ENCODE peak calls at places on chromosomes 3 and 15, in four cellular contexts. Z is fibroblast of lung, V is K562, U is mammary epithelial cell. E is an unnamed sample.

GRCh38 chr3:136070334-136070733 is 104.8 kb downstream of the PPP2R3A start:
- DNase-seq in Z (peak; percentile 90), V (no peak), U (peak; percentile 80), E (no peak)

GRCh38 chr15:83713242-83713641 is 59.3 kb downstream of the ADAMTSL3 start:
- DNase-seq in Z (no peak), V (no peak), U (no peak), E (no peak)

GRCh38 chr15:45083223-45083622 is 30.7 kb downstream of the DUOX2 start:
- DNase-seq in Z (no peak), V (no peak), U (peak; percentile 26), E (no peak)

GRCh38 chr15:43095243-43095642 is 10.6 kb downstream of the UBR1 start:
- DNase-seq in Z (peak; percentile 87), V (no peak), U (no peak), E (peak; percentile 65)

GRCh38 chr3:151434151-151434890 is 26.5 kb downstream of the IGSF10 start:
- DNase-seq in Z (peak; percentile 93), V (no peak), U (peak; percentile 70), E (peak; percentile 92)

GRCh38 chr3:83092521-83093221 is 1331.2 kb upstream of the GBE1 start:
- DNase-seq in Z (no peak), V (no peak), U (no peak), E (no peak)

GRCh38 chr15:78680416-78681068 is 39.5 kb upstream of the CHRNB4 start:
- DNase-seq in Z (no peak), V (no peak), U (no peak), E (no peak)

GRCh38 chr3:148229107-148229506 is 468.6 kb upstream of the AGTR1 start:
- DNase-seq in Z (no peak), V (no peak), U (no peak), E (no peak)

GRCh38 chr15:68578960-68579935 is at the start of gene CORO2B:
- DNase-seq in Z (peak; percentile 63), V (peak; percentile 21), U (peak; percentile 19), E (peak; percentile 93)

GRCh38 chr3:178901204-178901603 is 170.4 kb downstream of the ZMAT3 start:
- DNase-seq in Z (no peak), V (no peak), U (no peak), E (peak; percentile 64)

GRCh38 chr3:41053220-41053619 is 146.1 kb upstream of the CTNNB1 start:
- DNase-seq in Z (no peak), V (no peak), U (peak; percentile 40), E (no peak)

GRCh38 chr3:127425505-127426443 is 137.9 kb upstream of the PRR20G start:
- DNase-seq in Z (no peak), V (no peak), U (no peak), E (no peak)

GRCh38 chr15:44536298-44536961 is 517 bp upstream of the EIF3J start:
- DNase-seq in Z (peak; percentile 78), V (peak; percentile 84), U (peak; percentile 87), E (peak; percentile 97)

GRCh38 chr3:131630117-131630516 is 127.3 kb upstream of the MRPL3 start:
- DNase-seq in Z (no peak), V (no peak), U (peak; percentile 57), E (no peak)

GRCh38 chr3:137970914-137971831 is 38.8 kb upstream of the CLDN18 start:
- DNase-seq in Z (peak; percentile 40), V (peak; percentile 42), U (peak; percentile 50), E (peak; percentile 81)

GRCh38 chr15:51842852-51843737 is 13.6 kb downstream of the TMOD3 start:
- DNase-seq in Z (peak; percentile 82), V (no peak), U (peak; percentile 94), E (no peak)

GRCh38 chr3:71251156-71251775 is 332.3 kb downstream of the FOXP1 start:
- DNase-seq in Z (peak; percentile 95), V (no peak), U (no peak), E (peak; percentile 80)

GRCh38 chr15:67241132-67241855 is 13.2 kb downstream of the AAGAB start:
- DNase-seq in Z (no peak), V (no peak), U (peak; percentile 14), E (no peak)
- H3K4me2 ChIP-seq in Z (no peak overlapping the region), V (no peak overlapping the region), U (no peak overlapping the region), E (no peak overlapping the region)

GRCh38 chr3:196970547-196971093 is 2.0 kb upstream of the PIGZ start:
- DNase-seq in Z (no peak), V (no peak), U (no peak), E (no peak)

GRCh38 chr3:196968233-196969000 is at the start of gene PIGZ:
- DNase-seq in Z (peak; percentile 27), V (peak; percentile 84), U (peak; percentile 30), E (peak; percentile 95)

GRCh38 chr3:196969001-196969659 is 497 bp upstream of the PIGZ start:
- DNase-seq in Z (peak; percentile 6), V (peak; percentile 70), U (peak; percentile 34), E (peak; percentile 90)

GRCh38 chr3:196971094-196971698 is 2.6 kb upstream of the PIGZ start:
- DNase-seq in Z (no peak), V (peak; percentile 39), U (peak; percentile 23), E (peak; percentile 43)

DNA sequence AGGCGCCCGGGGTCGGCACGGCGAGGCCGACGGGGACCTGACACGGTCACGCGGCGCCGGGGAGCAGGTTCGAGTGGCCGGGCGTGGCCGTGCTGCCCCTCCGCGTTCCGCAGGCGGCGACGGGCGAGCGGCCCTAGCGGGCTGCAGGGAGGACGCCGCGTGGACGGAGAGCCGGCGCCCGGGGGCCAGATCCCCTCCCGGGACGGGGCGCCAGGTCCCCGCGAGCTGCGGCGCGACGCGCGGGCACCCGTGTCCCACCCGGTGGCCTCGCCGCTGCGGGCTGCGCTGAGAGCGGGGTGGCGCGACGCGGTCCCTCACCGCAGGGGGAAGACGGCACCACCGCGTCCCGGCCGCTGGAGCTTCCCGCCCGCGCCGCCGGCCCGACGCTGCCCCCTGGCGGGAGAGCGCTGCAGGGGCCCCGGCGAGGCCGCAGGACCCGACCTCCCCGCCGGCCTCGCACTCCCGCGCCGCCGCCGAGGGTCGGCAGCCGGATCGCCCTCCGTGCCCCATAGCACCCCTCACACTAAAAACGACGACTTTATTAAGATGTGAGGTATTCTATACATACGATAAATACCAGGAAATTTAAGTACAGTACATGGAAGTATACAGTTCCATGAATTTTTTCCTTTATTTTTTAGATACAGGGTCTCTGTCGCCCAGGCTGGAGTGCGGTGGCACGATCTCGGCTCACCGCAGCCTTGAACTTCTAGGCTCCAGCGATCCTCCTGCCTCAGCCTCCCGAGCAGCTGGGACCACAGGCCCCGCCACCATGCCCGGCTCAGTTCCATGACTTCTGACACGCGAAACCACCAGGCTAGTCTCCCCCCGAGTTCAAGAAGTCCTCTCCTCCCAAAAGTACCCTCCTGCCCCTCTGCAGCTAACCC is 1.3 kb upstream of the PIGZ start:
- DNase-seq in Z (peak; percentile 27), V (peak; percentile 90), U (peak; percentile 33), E (peak; percentile 98)
- H3K27me3 ChIP-seq in Z (no peaks in the 10 kb centered on the region), V (no peaks in the 10 kb centered on the region), U (no peaks in the 10 kb centered on the region), E (no peaks in the 10 kb centered on the region)

DNA sequence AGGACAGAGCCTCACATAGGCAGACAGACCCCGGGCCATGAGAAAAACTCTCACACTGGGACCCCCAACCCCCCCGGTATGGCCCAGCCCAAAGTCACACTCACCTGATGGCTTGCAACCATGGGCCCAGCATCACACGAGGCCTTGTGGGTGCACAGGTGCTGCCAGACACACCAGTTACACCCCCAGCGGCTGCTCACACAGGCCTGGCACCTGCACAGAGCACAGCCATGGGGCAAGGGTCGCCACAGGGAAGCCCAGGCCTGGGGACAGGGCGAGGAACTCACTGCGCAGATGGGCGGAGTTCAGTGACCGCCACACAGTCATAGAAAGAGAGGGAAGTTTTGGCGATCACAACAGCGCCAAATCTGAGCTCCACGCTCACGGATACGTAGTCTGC is 9.3 kb downstream of the PLXNB1 start:
- DNase-seq in Z (no peak), V (no peak), U (no peak), E (peak; percentile 80)
- H3K4me3 ChIP-seq in Z (no peak overlapping the region), V (no peak overlapping the region), U (no peak overlapping the region), E (no peak overlapping the region)

GRCh38 chr3:190044974-190045373 is 75.7 kb downstream of the P3H2 start:
- DNase-seq in Z (no peak), V (no peak), U (no peak), E (no peak)

GRCh38 chr3:190038050-190038631 is 82.6 kb downstream of the P3H2 start:
- DNase-seq in Z (peak; percentile 72), V (no peak), U (peak; percentile 95), E (no peak)

GRCh38 chr3:190040145-190040544 is 80.6 kb downstream of the P3H2 start:
- DNase-seq in Z (no peak), V (no peak), U (no peak), E (no peak)

GRCh38 chr3:190044142-190044541 is 76.6 kb downstream of the P3H2 start:
- DNase-seq in Z (peak; percentile 79), V (no peak), U (peak; percentile 24), E (no peak)

DNA sequence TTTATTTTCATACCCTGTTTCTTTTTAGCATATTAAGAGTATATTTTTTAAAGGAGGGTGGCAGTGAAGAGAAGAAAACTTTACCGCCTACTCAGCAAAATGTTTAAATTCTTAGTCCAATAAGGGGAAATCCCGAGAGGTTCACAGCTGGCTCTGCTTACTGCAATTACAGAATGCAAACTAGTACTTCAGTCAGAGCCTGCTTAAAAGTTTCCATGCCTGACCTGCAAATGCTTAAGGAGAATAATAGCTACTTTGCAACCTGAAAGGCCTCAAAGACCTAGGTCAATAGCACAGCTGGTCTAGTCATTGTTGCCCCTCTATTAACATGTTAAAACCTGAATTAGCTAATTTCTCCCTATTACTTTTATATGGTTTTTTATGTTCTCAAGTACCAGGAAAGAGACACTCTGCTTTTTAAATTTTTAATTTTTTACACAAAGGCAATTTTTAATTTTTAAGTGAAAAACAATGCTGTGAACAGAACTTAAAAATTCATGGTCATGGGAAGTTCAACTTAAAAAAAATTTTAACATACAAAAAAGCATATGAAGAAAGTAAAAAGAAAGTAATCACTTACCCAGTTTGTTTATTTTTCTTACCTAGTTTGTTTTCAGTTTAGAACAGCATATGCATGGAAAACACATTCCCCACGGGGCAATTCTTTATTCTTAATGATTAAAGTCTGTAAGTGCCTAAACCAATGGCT is 79.2 kb downstream of the P3H2 start:
- DNase-seq in Z (peak; percentile 39), V (no peak), U (no peak), E (no peak)
- H3K4me2 ChIP-seq in Z (peak overlapping the region; percentile 19), V (no peak overlapping the region), U (no peak overlapping the region), E (no peak overlapping the region)

GRCh38 chr15:76328962-76329361 is 7.6 kb upstream of the ISL2 start:
- DNase-seq in Z (peak; percentile 43), V (no peak), U (peak; percentile 79), E (no peak)
- H3K27me3 ChIP-seq in Z (peaks cover 14% of the 10 kb centered on the region), V (peaks cover 2% of the 10 kb centered on the region), U (no peaks in the 10 kb centered on the region), E (peaks cover 24% of the 10 kb centered on the region)

GRCh38 chr3:29331830-29332637 is 51.2 kb downstream of the RBMS3 start:
- DNase-seq in Z (no peak), V (no peak), U (peak; percentile 91), E (no peak)

GRCh38 chr3:29329986-29330514 is 49.2 kb downstream of the RBMS3 start:
- DNase-seq in Z (no peak), V (no peak), U (no peak), E (no peak)

GRCh38 chr3:29334652-29335189 is 53.9 kb downstream of the RBMS3 start:
- DNase-seq in Z (peak; percentile 54), V (no peak), U (no peak), E (peak; percentile 29)

GRCh38 chr3:29333520-29333919 is 52.6 kb downstream of the RBMS3 start:
- DNase-seq in Z (no peak), V (no peak), U (no peak), E (no peak)

DNA sequence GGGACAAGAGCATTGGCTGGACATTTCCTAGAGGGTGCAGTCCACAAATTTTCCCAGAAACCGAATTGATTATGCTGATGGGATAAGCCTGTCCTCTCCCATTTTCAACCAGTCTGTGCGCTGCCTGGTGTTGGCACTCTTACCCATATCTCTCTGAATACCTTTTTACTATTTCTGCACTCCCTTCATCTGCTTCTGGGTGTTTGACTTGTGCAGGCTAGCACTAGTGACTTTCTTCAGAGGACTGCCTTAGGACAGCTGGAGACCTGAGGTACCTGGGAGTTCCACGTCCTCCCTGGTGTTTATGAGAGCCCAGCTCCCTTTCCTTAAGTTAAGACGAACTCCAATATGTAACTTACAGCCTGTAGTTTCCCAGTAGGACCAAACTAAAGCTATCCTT is 50.2 kb downstream of the RBMS3 start:
- DNase-seq in Z (no peak), V (no peak), U (no peak), E (no peak)
- H3K4me3 ChIP-seq in Z (no peak overlapping the region), V (no peak overlapping the region), U (no peak overlapping the region), E (no peak overlapping the region)